ENCODE peak calls at places on chromosomes 11 and 22, in six cellular contexts. E is HTR-8/SVneo; L is H54; M is stimulated activated CD4-positive, alpha-beta T cell treated with anti-CD3 and anti-CD28 coated beads, Interleukin-4, amount 100 ng/mL, for 24 hours; P is stomach; F is body of pancreas. N is an unnamed sample.

GRCh38 chr11:2298131-2298794 is 3.5 kb downstream of the C11orf21 start:
- DNase-seq in L (no peak), F (no peak), P (no peak), M (peak), E (no peak), N (no peak)

GRCh38 chr22:22201185-22201924 is 43.2 kb upstream of the VPREB1 start:
- DNase-seq in M (peak), E (peak), P (peak), L (peak), F (peak), N (peak)

GRCh38 chr11:32809313-32809712 is 14.9 kb upstream of the CCDC73 start:
- DNase-seq in M (peak), F (peak), P (peak), L (peak), E (peak), N (no peak)

GRCh38 chr11:128904872-128905344 is 13.8 kb downstream of the KCNJ5 start:
- DNase-seq in F (peak), E (no peak), L (peak), P (no peak), M (no peak), N (peak)

GRCh38 chr11:76838422-76839068 is 22.2 kb upstream of the ACER3 start:
- DNase-seq in E (peak), M (no peak), F (no peak), P (no peak), L (no peak), N (no peak)

GRCh38 chr22:43921361-43921760 is 2.2 kb upstream of the PNPLA3 start:
- DNase-seq in E (peak), P (no peak), F (no peak), M (no peak), L (peak), N (no peak)

GRCh38 chr11:116215471-116216113 is 557.2 kb downstream of the BUD13 start:
- DNase-seq in P (no peak), E (no peak), M (no peak), F (no peak), L (no peak), N (no peak)

GRCh38 chr11:88188251-88189030 is 13.2 kb upstream of the RAB38 start:
- DNase-seq in P (no peak), M (no peak), F (no peak), E (peak), L (no peak), N (peak)

GRCh38 chr11:123304828-123305530 is 109.9 kb upstream of the CLMP start:
- DNase-seq in F (no peak), M (no peak), E (no peak), P (no peak), L (no peak), N (no peak)

GRCh38 chr11:34928960-34929680 is 12.7 kb downstream of the PDHX start:
- DNase-seq in E (no peak), L (no peak), M (no peak), P (no peak), F (no peak), N (no peak)

GRCh38 chr11:73287400-73288101 is 15.4 kb downstream of the P2RY6 start:
- DNase-seq in P (no peak), E (no peak), L (no peak), F (no peak), M (no peak), N (no peak)

GRCh38 chr22:45262931-45263789 is 21.6 kb upstream of the UPK3A start:
- DNase-seq in E (no peak), L (no peak), F (no peak), P (no peak), M (no peak), N (no peak)

GRCh38 chr22:30640361-30640760 is 4.8 kb downstream of the SLC35E4 start:
- DNase-seq in F (no peak), M (no peak), L (no peak), P (no peak), E (no peak), N (no peak)

GRCh38 chr22:41833369-41834004 is 582 bp downstream of the SREBF2 start:
- DNase-seq in L (no peak), E (peak), M (peak), F (peak), P (peak), N (peak)

GRCh38 chr22:44661070-44661469 is 40.9 kb upstream of the PRR5 start:
- DNase-seq in P (no peak), L (no peak), M (no peak), E (no peak), F (no peak), N (no peak)

GRCh38 chr11:35727140-35727539 is 64.6 kb downstream of the TRIM44 start:
- DNase-seq in M (no peak), E (no peak), F (no peak), L (no peak), P (no peak), N (no peak)

GRCh38 chr22:38774496-38775166 is 18.8 kb upstream of the SUN2 start:
- DNase-seq in F (no peak), P (no peak), E (no peak), M (no peak), L (no peak), N (no peak)

GRCh38 chr11:3984896-3985295 is 109.7 kb upstream of the RRM1 start:
- DNase-seq in M (peak), L (no peak), F (no peak), P (no peak), E (no peak), N (no peak)

GRCh38 chr22:36379593-36380361 is 8.0 kb downstream of the MYH9 start:
- DNase-seq in M (peak), L (no peak), P (no peak), E (no peak), F (peak), N (peak)

GRCh38 chr22:38612217-38613006 is 42.4 kb upstream of the DMC1 start:
- DNase-seq in L (no peak), P (no peak), E (no peak), F (no peak), M (no peak), N (no peak)

GRCh38 chr11:125101596-125101995 is 9.8 kb downstream of the TMEM218 start:
- DNase-seq in M (no peak), L (no peak), P (no peak), F (no peak), E (no peak), N (no peak)

GRCh38 chr11:15675683-15676082 is 561.0 kb downstream of the INSC start:
- DNase-seq in P (no peak), L (no peak), F (no peak), E (no peak), M (no peak), N (no peak)

GRCh38 chr22:35523167-35523928 is 17.3 kb upstream of the RASD2 start:
- DNase-seq in F (no peak), M (no peak), P (no peak), L (no peak), E (no peak), N (peak)

N was measured in mucosa of descending colon.